ENCODE peak calls at places on chromosomes 3 and 15, in eight cellular contexts. D, T, U, Q, N, H, S and M are unnamed samples. For H3K9me3 and H3K36me3, the result is how much of the 10 kb centered on the place peaks cover.

GRCh38 chr3:66675383-66675782 is 174.6 kb upstream of the LRIG1 start:
- DNase-seq in T (no peak), N (no peak), S (no peak), Q (no peak), H (no peak), U (no peak), D (no peak), M (no peak)

GRCh38 chr3:14456794-14457193 is 54.4 kb downstream of the SLC6A6 start:
- DNase-seq in H (no peak), U (no peak), T (no peak), S (no peak), D (no peak), Q (no peak), N (no peak), M (no peak)

GRCh38 chr3:141331370-141332318 is 36.7 kb upstream of the ZBTB38 start:
- DNase-seq in D (no peak), H (peak), U (no peak), N (no peak), T (no peak), S (no peak), Q (no peak), M (peak)

GRCh38 chr15:89599021-89599420 is 23.8 kb downstream of the TICRR start:
- DNase-seq in Q (no peak), T (no peak), N (no peak), H (no peak), S (no peak), U (no peak), D (no peak), M (no peak)

GRCh38 chr15:96416934-96417759 is 86.6 kb downstream of the NR2F2 start:
- DNase-seq in U (peak), S (no peak), D (no peak), Q (no peak), N (no peak), H (no peak), T (no peak), M (peak)

GRCh38 chr3:24502690-24503089 is 8.0 kb upstream of the THRB start:
- DNase-seq in N (no peak), H (no peak), Q (no peak), D (no peak), S (no peak), T (no peak), U (no peak), M (no peak)

GRCh38 chr15:67796728-67797127 is 28.6 kb upstream of the SKOR1 start:
- DNase-seq in N (no peak), U (no peak), D (no peak), S (no peak), T (no peak), H (no peak), Q (no peak), M (no peak)

GRCh38 chr15:60379466-60380274 is 18.1 kb downstream of the ANXA2 start:
- DNase-seq in T (no peak), H (no peak), Q (no peak), D (no peak), S (no peak), U (peak), N (no peak), M (no peak)

GRCh38 chr3:163809540-163809993 is 1268.7 kb downstream of the SI start:
- DNase-seq in N (no peak), Q (no peak), D (no peak), T (no peak), S (no peak), U (no peak), H (no peak), M (no peak)

GRCh38 chr3:122010506-122010905 is 11.5 kb downstream of the ILDR1 start:
- DNase-seq in H (no peak), D (no peak), Q (no peak), S (no peak), U (no peak), N (no peak), T (no peak), M (no peak)

GRCh38 chr15:23912191-23912590 is 225.1 kb upstream of the NDN start:
- DNase-seq in N (no peak), U (peak), T (no peak), Q (no peak), H (no peak), D (no peak), S (no peak), M (no peak)

GRCh38 chr3:48140284-48140683 is 47.9 kb downstream of the CDC25A start:
- DNase-seq in Q (no peak), U (no peak), S (no peak), T (no peak), D (no peak), H (no peak), N (no peak), M (no peak)

GRCh38 chr3:123036352-123037014 is 8.9 kb upstream of the SEMA5B start:
- DNase-seq in H (no peak), Q (no peak), N (no peak), S (no peak), D (no peak), T (no peak), U (no peak), M (peak)

GRCh38 chr3:20853890-20854289 is 667.9 kb upstream of the SGO1 start:
- DNase-seq in H (no peak), N (no peak), Q (no peak), T (no peak), D (no peak), U (no peak), S (no peak), M (no peak)

GRCh38 chr3:14150078-14150477 is 25.2 kb downstream of the TMEM43 start:
- DNase-seq in S (no peak), U (no peak), N (no peak), Q (no peak), H (no peak), T (no peak), D (no peak), M (no peak)

GRCh38 chr3:49803464-49804140 is 541 bp downstream of the INKA1 start:
- DNase-seq in U (peak), N (no peak), S (no peak), H (no peak), D (peak), Q (peak), T (no peak), M (peak)

GRCh38 chr3:48086736-48087470 is 70.7 kb upstream of the MAP4 start:
- DNase-seq in N (no peak), Q (no peak), U (no peak), S (no peak), D (no peak), H (no peak), T (no peak), M (no peak)

GRCh38 chr3:32969656-32970055 is 18.2 kb downstream of the CCR4 start:
- DNase-seq in D (no peak), S (no peak), T (no peak), N (no peak), U (no peak), Q (no peak), H (no peak), M (peak)

GRCh38 chr3:19124752-19125151 is 23.6 kb upstream of the KCNH8 start:
- DNase-seq in T (no peak), N (no peak), Q (no peak), U (no peak), S (no peak), H (no peak), D (no peak), M (no peak)

GRCh38 chr3:89098173-89098572 is 9.2 kb upstream of the EPHA3 start:
- DNase-seq in Q (no peak), S (no peak), T (no peak), D (no peak), U (no peak), N (no peak), H (no peak), M (no peak)
- H3K4me3 ChIP-seq in Q (no peak), S (no peak), T (no peak), D (no peak), U (no peak), N (no peak), H (no peak), M (no peak)

GRCh38 chr3:177946965-177947364 is 589.3 kb upstream of the KCNMB2 start:
- DNase-seq in H (no peak), T (no peak), S (no peak), D (no peak), N (no peak), Q (no peak), U (no peak), M (no peak)
- H3K9me3 ChIP-seq in H (under half), T (under half), S (under half), D (under half), N (under half), Q (under half), U (under half), M (under half)

GRCh38 chr3:16290827-16291196 is 25.8 kb downstream of the OXNAD1 start:
- DNase-seq in D (no peak), Q (no peak), S (no peak), H (no peak), T (no peak), U (no peak), N (no peak), M (no peak)
- H3K36me3 ChIP-seq in D (under half), Q (under half), S (under half), H (under half), T (under half), U (under half), N (under half), M (under half)

DNA sequence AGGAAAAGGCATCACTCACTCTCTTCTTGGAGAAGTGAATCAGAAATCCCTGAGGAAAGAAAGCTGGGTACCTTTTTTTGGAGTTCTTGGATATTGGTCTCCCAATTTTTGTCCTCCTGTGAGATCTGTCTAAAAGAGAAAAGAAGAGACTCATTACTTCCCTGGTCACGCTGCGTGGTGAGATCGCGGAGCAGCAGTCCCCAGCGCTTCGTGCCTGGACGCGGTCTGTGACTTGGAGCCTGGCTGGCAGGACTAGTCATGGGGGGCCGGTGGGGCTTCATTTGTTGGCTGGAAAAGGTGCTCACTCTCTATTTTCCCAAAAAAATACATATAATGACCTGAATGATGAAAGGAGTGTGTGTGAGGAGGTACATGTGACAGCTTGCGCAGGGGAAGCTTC is 144.0 kb downstream of the OCA2 start:
- DNase-seq in T (no peak), N (no peak), S (no peak), H (no peak), U (no peak), Q (no peak), D (no peak), M (no peak)
- H3K4me3 ChIP-seq in T (no peak), N (no peak), S (no peak), H (no peak), U (no peak), Q (no peak), D (no peak), M (no peak)

GRCh38 chr3:99487894-99488293 is 150.5 kb upstream of the COL8A1 start:
- DNase-seq in D (no peak), T (no peak), N (no peak), S (no peak), U (no peak), H (no peak), Q (no peak), M (no peak)
- H3K9me3 ChIP-seq in D (under half), T (under half), N (under half), S (under half), U (under half), H (under half), Q (under half), M (under half)

GRCh38 chr15:91255788-91256187 is 155.7 kb downstream of the SV2B start:
- DNase-seq in U (no peak), N (no peak), D (no peak), H (no peak), T (no peak), S (no peak), Q (no peak), M (no peak)

GRCh38 chr15:91254766-91255165 is 154.7 kb downstream of the SV2B start:
- DNase-seq in T (no peak), D (no peak), H (no peak), S (no peak), N (no peak), Q (no peak), U (no peak), M (no peak)

GRCh38 chr15:91257755-91258435 is 157.8 kb downstream of the SV2B start:
- DNase-seq in D (no peak), Q (no peak), N (no peak), H (no peak), T (no peak), U (no peak), S (no peak), M (no peak)

GRCh38 chr15:91261345-91261744 is 161.3 kb downstream of the SV2B start:
- DNase-seq in T (no peak), Q (no peak), U (no peak), H (no peak), D (no peak), N (no peak), S (no peak), M (no peak)

DNA sequence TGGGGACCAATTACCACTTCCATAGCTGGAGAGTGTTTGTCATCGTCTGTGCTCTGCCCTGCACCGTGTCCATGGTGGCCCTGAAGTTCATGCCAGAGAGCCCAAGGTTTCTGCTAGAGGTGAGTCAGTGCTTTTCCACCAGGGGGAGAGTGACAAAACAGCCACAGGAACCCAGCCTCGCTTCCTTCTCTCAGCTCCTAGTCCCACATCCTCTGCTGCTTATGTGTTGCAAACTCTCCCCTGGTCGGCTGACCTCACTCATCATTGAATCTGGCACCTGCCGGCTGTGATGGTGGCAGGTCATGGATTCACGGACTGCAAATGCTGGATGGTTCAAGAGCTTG is 158.4 kb downstream of the SV2B start:
- DNase-seq in U (no peak), H (no peak), T (no peak), D (no peak), Q (no peak), N (no peak), S (no peak), M (no peak)
- H3K36me3 ChIP-seq in U (under half), H (under half), T (under half), D (under half), Q (under half), N (under half), S (under half), M (under half)

GRCh38 chr3:181699171-181699903 is 12.4 kb upstream of the SOX2 start:
- DNase-seq in Q (no peak), T (no peak), S (no peak), H (no peak), N (no peak), D (no peak), U (peak), M (no peak)
- H3K4me3 ChIP-seq in Q (no peak), T (no peak), S (no peak), H (no peak), N (no peak), D (no peak), U (peak), M (no peak)

GRCh38 chr3:1374471-1374870 is 281.6 kb downstream of the CNTN6 start:
- DNase-seq in N (no peak), H (no peak), Q (no peak), U (peak), S (no peak), T (no peak), D (no peak), M (no peak)

GRCh38 chr3:1380926-1381646 is 288.3 kb downstream of the CNTN6 start:
- DNase-seq in H (no peak), D (no peak), U (no peak), S (no peak), N (no peak), Q (no peak), T (no peak), M (no peak)

GRCh38 chr3:1375145-1375544 is 282.3 kb downstream of the CNTN6 start:
- DNase-seq in Q (no peak), H (no peak), D (no peak), N (no peak), S (no peak), U (no peak), T (no peak), M (no peak)
- H3K9me3 ChIP-seq in Q (under half), H (under half), D (under half), N (under half), S (under half), U (under half), T (under half), M (under half)